ENCODE peak calls at places on chromosome 6, in six cellular contexts. D is mesendoderm, C is nephron progenitor cell, N is NCI-H187 treated with DMSO at 0.1 percent for 48 hours, W is RPMI8226, M is SJCRH30. K is an unnamed sample.

GRCh38 chr6:88983532-88983931 is 20.1 kb upstream of the RNGTT start:
- DNase-seq in D (peak), C (peak), N (no peak), W (no peak), M (peak), K (no peak)

GRCh38 chr6:81844686-81845085 is 92.2 kb upstream of the TENT5A start:
- DNase-seq in D (no peak), C (no peak), N (no peak), W (no peak), M (no peak), K (no peak)

GRCh38 chr6:153698001-153698400 is 341.0 kb upstream of the OPRM1 start:
- DNase-seq in D (no peak), C (no peak), N (no peak), W (no peak), M (no peak), K (no peak)

GRCh38 chr6:31827286-31828079 is at the start of gene HSPA1B:
- DNase-seq in D (peak), C (peak), N (peak), W (peak), M (peak), K (peak)

GRCh38 chr6:168368063-168368835 is 48.7 kb upstream of the DACT2 start:
- DNase-seq in D (no peak), C (no peak), N (no peak), W (no peak), M (no peak), K (no peak)

GRCh38 chr6:116387374-116387773 is 16.6 kb downstream of the DSE start:
- DNase-seq in D (no peak), C (no peak), N (no peak), W (peak), M (no peak), K (no peak)

GRCh38 chr6:36650848-36651247 is 27.7 kb upstream of the CDKN1A start:
- DNase-seq in D (peak), C (no peak), N (no peak), W (peak), M (no peak), K (no peak)

GRCh38 chr6:74070091-74070490 is 374.1 kb downstream of the CD109 start:
- DNase-seq in D (no peak), C (no peak), N (no peak), W (no peak), M (no peak), K (no peak)

GRCh38 chr6:150471276-150471675 is 102.5 kb downstream of the IYD start:
- DNase-seq in D (no peak), C (no peak), N (no peak), W (no peak), M (no peak), K (no peak)

GRCh38 chr6:13703496-13703895 is 8.1 kb downstream of the RANBP9 start:
- DNase-seq in D (peak), C (no peak), N (no peak), W (no peak), M (no peak), K (no peak)

GRCh38 chr6:2264932-2265331 is 19.5 kb upstream of the GMDS start:
- DNase-seq in D (no peak), C (no peak), N (no peak), W (no peak), M (no peak), K (no peak)

GRCh38 chr6:9520417-9521151 is 894.3 kb downstream of the TFAP2A start:
- DNase-seq in D (no peak), C (no peak), N (no peak), W (no peak), M (no peak), K (no peak)

GRCh38 chr6:15322781-15323536 is 77.1 kb downstream of the JARID2 start:
- DNase-seq in D (no peak), C (no peak), N (no peak), W (no peak), M (no peak), K (no peak)

GRCh38 chr6:150584065-150584464 is 15.6 kb upstream of the PLEKHG1 start:
- DNase-seq in D (no peak), C (no peak), N (no peak), W (no peak), M (no peak), K (no peak)

GRCh38 chr6:29730575-29731126 is 7.4 kb downstream of the HLA-F start:
- DNase-seq in D (no peak), C (no peak), N (no peak), W (no peak), M (no peak), K (no peak)

GRCh38 chr6:56693246-56693607 is 50.5 kb upstream of the DST start:
- DNase-seq in D (no peak), C (no peak), N (no peak), W (no peak), M (peak), K (peak)

GRCh38 chr6:129890164-129890563 is 29.0 kb upstream of the TMEM244 start:
- DNase-seq in D (peak), C (no peak), N (no peak), W (no peak), M (no peak), K (no peak)

GRCh38 chr6:24991748-24992467 is 56.1 kb upstream of the RIPOR2 start:
- DNase-seq in D (peak), C (peak), N (peak), W (peak), M (peak), K (no peak)

GRCh38 chr6:35425284-35425683 is 26.9 kb upstream of the FANCE start:
- DNase-seq in D (no peak), C (no peak), N (no peak), W (no peak), M (no peak), K (no peak)

GRCh38 chr6:13696226-13696625 is 15.4 kb downstream of the RANBP9 start:
- DNase-seq in D (no peak), C (no peak), N (no peak), W (no peak), M (no peak), K (no peak)

GRCh38 chr6:9851541-9852380 is 563.1 kb downstream of the TFAP2A start:
- DNase-seq in D (peak), C (no peak), N (no peak), W (peak), M (peak), K (no peak)

GRCh38 chr6:109038837-109039398 is 55.7 kb downstream of the SESN1 start:
- DNase-seq in D (no peak), C (no peak), N (no peak), W (no peak), M (no peak), K (no peak)

GRCh38 chr6:24940311-24940917 is 4.7 kb upstream of the RIPOR2 start:
- DNase-seq in D (no peak), C (no peak), N (no peak), W (peak), M (no peak), K (no peak)

GRCh38 chr6:129593233-129593564 is 116.8 kb downstream of the ARHGAP18 start:
- DNase-seq in D (no peak), C (no peak), N (no peak), W (no peak), M (no peak), K (no peak)

GRCh38 chr6:157169186-157169585 is 154.1 kb downstream of the TMEM242 start:
- DNase-seq in D (no peak), C (no peak), N (no peak), W (no peak), M (no peak), K (no peak)

GRCh38 chr6:27138837-27139752 is 108.4 kb upstream of the PRSS16 start:
- DNase-seq in D (peak), C (peak), N (peak), W (peak), M (no peak), K (no peak)

GRCh38 chr6:168083142-168083885 is 4.3 kb upstream of the FRMD1 start:
- DNase-seq in D (no peak), C (no peak), N (no peak), W (no peak), M (no peak), K (no peak)

GRCh38 chr6:5679696-5680494 is 326.8 kb downstream of the NRN1 start:
- DNase-seq in D (no peak), C (peak), N (no peak), W (no peak), M (no peak), K (no peak)

GRCh38 chr6:39389372-39389767 is 66.9 kb upstream of the KCNK16 start:
- DNase-seq in D (peak), C (no peak), N (no peak), W (no peak), M (no peak), K (no peak)

K was measured in DMS 273 treated with DMSO at 0.1 percent for 48 hours.